ENCODE peak calls at places on chromosomes 1 and 21, in ten cellular contexts. M is IMR-90; C is endothelial cell; Q is neural crest cell; A is upper lobe of right lung; U is lung; S is nephron progenitor cell; P is right atrium auricular region; O is CD8-positive, alpha-beta T cell; Y is cardiac fibroblast. W is an unnamed sample.

GRCh38 chr21:32411366-32412161 is 942 bp upstream of the EVA1C start:
- DNase-seq in M (peak), C (peak), Q (no peak), A (peak), U (peak), S (peak), P (peak), O (peak), Y (peak), W (peak)

GRCh38 chr1:53665996-53666395 is 73.0 kb downstream of the GLIS1 start:
- DNase-seq in M (no peak), C (no peak), Q (no peak), A (no peak), U (no peak), S (no peak), P (no peak), O (no peak), Y (no peak), W (no peak)

GRCh38 chr1:185400057-185400456 is 83.0 kb upstream of the IVNS1ABP start:
- DNase-seq in M (peak), C (no peak), Q (no peak), A (no peak), U (no peak), S (no peak), P (no peak), O (no peak), Y (peak), W (peak)

GRCh38 chr21:35619184-35619583 is 441.1 kb downstream of the SETD4 start:
- DNase-seq in M (peak), C (no peak), Q (no peak), A (no peak), U (no peak), S (no peak), P (no peak), O (no peak), Y (peak), W (peak)

GRCh38 chr1:98692482-98692881 is 31.0 kb downstream of the SNX7 start:
- DNase-seq in M (no peak), C (no peak), Q (no peak), A (no peak), U (no peak), S (no peak), P (no peak), O (no peak), Y (no peak), W (no peak)

GRCh38 chr1:44020464-44020863 is 10.8 kb downstream of the SLC6A9 start:
- DNase-seq in M (no peak), C (no peak), Q (no peak), A (no peak), U (no peak), S (no peak), P (no peak), O (no peak), Y (no peak), W (no peak)

GRCh38 chr1:67019600-67020136 is 34.3 kb downstream of the SLC35D1 start:
- DNase-seq in M (peak), C (no peak), Q (no peak), A (no peak), U (no peak), S (no peak), P (no peak), O (no peak), Y (peak), W (peak)

GRCh38 chr21:35190201-35190701 is 141.1 kb upstream of the RUNX1 start:
- DNase-seq in M (peak), C (no peak), Q (no peak), A (no peak), U (no peak), S (no peak), P (no peak), O (no peak), Y (peak), W (no peak)

GRCh38 chr1:84257617-84258016 is 43.9 kb upstream of the SAMD13 start:
- DNase-seq in M (peak), C (no peak), Q (no peak), A (no peak), U (no peak), S (no peak), P (no peak), O (no peak), Y (peak), W (no peak)

GRCh38 chr1:178101266-178101630 is 7.3 kb downstream of the RASAL2 start:
- DNase-seq in M (no peak), C (no peak), Q (no peak), A (no peak), U (no peak), S (no peak), P (no peak), O (no peak), Y (peak), W (no peak)

GRCh38 chr1:2214541-2215241 is 13.4 kb upstream of the SKI start:
- DNase-seq in M (no peak), C (no peak), Q (no peak), A (peak), U (no peak), S (no peak), P (no peak), O (no peak), Y (no peak), W (no peak)

GRCh38 chr1:2213576-2214505 is 14.3 kb upstream of the SKI start:
- DNase-seq in M (peak), C (no peak), Q (no peak), A (peak), U (no peak), S (no peak), P (peak), O (no peak), Y (peak), W (peak)

GRCh38 chr1:2212167-2212541 is 16.0 kb upstream of the SKI start:
- DNase-seq in M (peak), C (no peak), Q (no peak), A (no peak), U (no peak), S (no peak), P (no peak), O (no peak), Y (no peak), W (no peak)

GRCh38 chr1:2210786-2211185 is 16.2 kb upstream of the FAAP20 start:
- DNase-seq in M (no peak), C (no peak), Q (no peak), A (peak), U (no peak), S (no peak), P (no peak), O (no peak), Y (no peak), W (no peak)

DNA sequence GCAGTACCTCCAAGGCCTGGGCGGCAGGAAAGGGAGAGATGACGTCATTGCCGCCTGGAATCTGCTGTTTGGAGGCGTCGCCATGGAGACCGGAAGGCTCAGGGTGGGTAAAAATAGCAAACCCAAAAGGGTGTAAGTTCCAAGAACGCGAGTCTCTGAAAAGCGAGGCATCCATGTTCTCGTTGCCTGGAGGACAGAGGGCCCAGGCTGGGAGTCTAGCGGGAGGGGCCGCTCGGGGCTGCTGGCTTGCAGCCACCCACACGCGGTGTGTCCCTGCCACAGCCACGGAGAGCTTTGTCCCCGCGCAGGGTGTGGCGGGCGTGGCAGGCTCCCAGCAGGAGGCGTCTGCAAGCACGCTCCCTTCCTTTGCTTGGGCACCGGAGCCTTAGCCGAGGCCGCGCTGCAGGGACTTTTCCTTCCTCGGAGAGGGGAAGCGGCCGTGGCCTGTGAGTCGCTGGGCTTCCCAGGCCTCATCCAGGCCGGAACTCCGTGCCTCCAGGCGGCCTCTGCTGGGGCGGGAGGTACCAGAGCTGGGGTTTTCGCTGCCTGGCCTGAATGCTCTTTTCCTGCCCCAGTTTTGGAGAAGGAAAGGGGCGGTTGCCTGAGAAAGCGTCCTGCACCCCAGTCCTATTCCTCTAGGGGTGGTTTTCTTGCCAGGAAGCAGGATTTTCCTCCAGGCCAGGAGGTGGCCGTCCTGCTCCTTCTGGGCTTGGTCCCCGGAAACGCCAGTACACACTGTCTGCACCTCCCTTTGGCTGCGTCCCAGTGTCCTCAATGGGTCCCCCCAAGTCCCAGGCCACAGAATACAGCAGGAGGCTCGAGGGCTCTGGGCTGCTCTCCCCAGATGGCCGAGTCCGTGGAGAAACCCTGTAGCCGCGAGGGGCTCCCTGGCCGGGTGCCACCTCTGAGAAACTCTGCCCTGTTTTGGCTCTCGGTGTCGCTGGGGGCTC is 15.3 kb upstream of the SKI start:
- DNase-seq in M (peak), C (peak), Q (peak), A (peak), U (peak), S (peak), P (peak), O (peak), Y (peak), W (peak)
- TF ChIP-seq CTCF in M (peak), C (no peak), Q (peak), A (peak), U (peak), S (no peak), P (peak), O (no peak), Y (peak), W (peak)

GRCh38 chr1:170012920-170013319 is 61.6 kb downstream of the KIFAP3 start:
- DNase-seq in M (no peak), C (no peak), Q (no peak), A (no peak), U (no peak), S (no peak), P (no peak), O (no peak), Y (no peak), W (no peak)

DNA sequence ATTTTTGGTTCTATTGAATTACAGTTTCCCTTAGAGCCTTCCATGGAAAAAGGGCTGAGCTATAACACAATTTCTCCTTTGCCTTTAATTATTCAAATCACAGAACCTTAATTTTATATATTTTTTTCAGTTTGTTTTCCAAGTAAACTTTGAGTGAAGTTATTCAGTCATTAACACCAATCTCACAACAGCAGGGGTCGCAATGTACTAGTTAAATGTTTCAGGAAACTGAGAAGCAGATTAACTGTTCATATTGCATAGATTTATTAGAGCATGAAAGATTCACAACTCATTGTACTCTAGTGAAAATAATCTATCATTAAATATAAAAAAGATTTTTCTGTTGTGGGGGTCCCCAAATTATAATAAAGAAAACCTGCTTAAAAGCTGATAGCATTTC is 64.1 kb downstream of the KIFAP3 start:
- DNase-seq in M (peak), C (peak), Q (peak), A (no peak), U (no peak), S (peak), P (no peak), O (peak), Y (peak), W (peak)
- TF ChIP-seq CTCF in M (peak), C (peak), Q (peak), A (peak), U (no peak), S (peak), P (peak), O (peak), Y (peak), W (peak)

GRCh38 chr21:33433001-33433400 is 29.8 kb downstream of the IFNGR2 start:
- DNase-seq in M (no peak), C (no peak), Q (no peak), A (no peak), U (no peak), S (no peak), P (no peak), O (no peak), Y (no peak), W (no peak)

GRCh38 chr21:33432496-33432895 is 29.3 kb downstream of the IFNGR2 start:
- DNase-seq in M (no peak), C (no peak), Q (no peak), A (no peak), U (no peak), S (no peak), P (no peak), O (no peak), Y (no peak), W (no peak)

GRCh38 chr21:33434770-33435360 is 31.7 kb downstream of the IFNGR2 start:
- DNase-seq in M (peak), C (no peak), Q (no peak), A (no peak), U (no peak), S (no peak), P (no peak), O (no peak), Y (peak), W (peak)

GRCh38 chr21:33430858-33431257 is 27.6 kb downstream of the IFNGR2 start:
- DNase-seq in M (no peak), C (no peak), Q (no peak), A (no peak), U (no peak), S (no peak), P (no peak), O (no peak), Y (no peak), W (no peak)

DNA sequence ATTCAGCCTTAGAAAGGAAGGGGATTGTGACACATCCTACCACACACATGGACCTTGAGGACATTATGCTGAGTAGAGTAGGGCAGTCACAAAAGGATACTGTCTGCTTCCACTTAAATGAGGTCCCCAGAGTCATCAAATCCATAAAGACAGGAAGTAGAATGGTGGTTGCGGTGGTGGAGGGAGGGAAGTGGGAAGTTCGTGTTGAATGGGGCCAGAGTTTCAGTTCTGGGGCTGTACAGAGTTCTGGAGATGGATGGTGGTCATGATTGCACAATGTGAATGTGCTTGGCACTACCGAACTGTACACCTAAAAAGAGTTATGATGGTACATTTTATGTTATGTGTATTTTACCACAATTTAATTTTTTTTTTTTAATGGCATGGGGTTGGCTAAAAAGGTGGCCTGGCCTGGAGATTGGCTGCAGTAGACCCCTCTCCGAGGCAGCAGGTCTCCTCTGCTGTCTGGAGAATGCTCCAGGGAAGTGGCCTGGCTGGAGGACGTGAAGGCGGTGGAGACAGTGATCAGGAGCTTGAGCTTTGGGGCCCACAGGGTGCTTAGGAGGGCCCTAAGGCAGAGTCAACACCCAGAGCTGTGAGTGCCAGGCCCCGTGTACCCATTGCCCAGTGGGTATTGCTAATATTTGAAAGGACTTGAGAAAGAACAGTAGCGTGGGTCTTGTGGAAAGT is 30.4 kb downstream of the IFNGR2 start:
- DNase-seq in M (no peak), C (no peak), Q (no peak), A (no peak), U (no peak), S (no peak), P (no peak), O (no peak), Y (no peak), W (no peak)
- TF ChIP-seq CTCF in M (no peak), C (no peak), Q (no peak), A (no peak), U (no peak), S (no peak), P (no peak), O (no peak), Y (no peak), W (no peak)

GRCh38 chr1:94640125-94640524 is 98.6 kb upstream of the F3 start:
- DNase-seq in M (no peak), C (no peak), Q (no peak), A (no peak), U (no peak), S (no peak), P (no peak), O (no peak), Y (no peak), W (no peak)
- TF ChIP-seq CTCF in M (no peak), C (no peak), Q (no peak), A (no peak), U (no peak), S (no peak), P (no peak), O (no peak), Y (no peak), W (no peak)

GRCh38 chr1:77829851-77830250 is 50.4 kb downstream of the MIGA1 start:
- DNase-seq in M (no peak), C (no peak), Q (no peak), A (no peak), U (no peak), S (no peak), P (no peak), O (no peak), Y (no peak), W (no peak)

GRCh38 chr1:77824694-77825355 is 45.4 kb downstream of the MIGA1 start:
- DNase-seq in M (no peak), C (no peak), Q (no peak), A (no peak), U (no peak), S (no peak), P (no peak), O (no peak), Y (no peak), W (no peak)

GRCh38 chr1:77828098-77828497 is 48.6 kb downstream of the MIGA1 start:
- DNase-seq in M (no peak), C (no peak), Q (no peak), A (no peak), U (no peak), S (no peak), P (no peak), O (no peak), Y (no peak), W (no peak)

GRCh38 chr1:77824083-77824482 is 44.6 kb downstream of the MIGA1 start:
- DNase-seq in M (peak), C (no peak), Q (no peak), A (no peak), U (no peak), S (no peak), P (no peak), O (no peak), Y (peak), W (peak)

DNA sequence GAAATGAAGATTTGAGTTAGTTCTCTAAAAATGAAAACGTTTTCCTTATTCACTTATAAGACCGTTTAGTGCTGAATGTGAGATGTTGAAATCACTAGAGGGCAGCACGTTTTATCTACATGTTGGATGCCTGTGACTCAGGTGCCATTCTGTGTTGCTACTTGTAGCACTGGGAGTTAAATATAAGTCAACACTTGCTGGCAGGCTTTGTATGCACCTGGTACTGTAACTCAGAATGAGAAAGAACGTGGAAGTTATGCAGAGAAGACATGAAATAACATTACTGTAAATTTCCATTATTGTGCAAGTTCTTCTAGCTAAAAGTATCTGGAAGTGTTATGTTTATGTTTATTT is 45.9 kb downstream of the MIGA1 start:
- DNase-seq in M (peak), C (peak), Q (no peak), A (no peak), U (peak), S (no peak), P (no peak), O (no peak), Y (peak), W (peak)
- TF ChIP-seq CTCF in M (peak), C (no peak), Q (peak), A (peak), U (no peak), S (no peak), P (no peak), O (no peak), Y (no peak), W (peak)

DNA sequence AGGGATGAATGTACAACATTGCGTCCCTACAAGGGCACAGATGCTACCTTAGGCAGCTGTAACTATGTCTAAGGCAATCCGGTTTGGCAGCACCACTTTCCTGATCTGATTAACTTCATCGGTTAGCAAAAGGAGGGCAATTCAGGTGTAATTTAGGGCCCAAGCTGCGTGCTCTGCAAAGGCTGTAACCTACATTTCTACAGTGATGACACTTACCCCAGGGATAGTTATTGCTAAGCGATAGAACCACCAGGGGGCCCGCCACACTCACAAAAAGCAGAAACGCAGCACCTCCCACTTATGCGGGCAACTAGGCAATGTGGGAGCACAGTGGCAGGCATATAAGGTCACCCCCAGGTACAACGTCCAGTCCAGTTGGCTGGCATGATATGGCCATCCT is 113.5 kb downstream of the GDAP2 start:
- DNase-seq in M (no peak), C (no peak), Q (no peak), A (no peak), U (no peak), S (no peak), P (no peak), O (no peak), Y (no peak), W (no peak)
- TF ChIP-seq CTCF in M (no peak), C (no peak), Q (peak), A (no peak), U (no peak), S (no peak), P (no peak), O (no peak), Y (peak), W (peak)

W was measured in HFFc6.